ENCODE peak calls at places on chromosomes 5 and 9, in ten cellular contexts. V is ELR; A is CD4-positive, alpha-beta memory T cell; I is stimulated activated CD4-positive, alpha-beta T cell treated with anti-CD3 and anti-CD28 coated beads, Interleukin-1b, Interleukin-23, amount 100 ng/mL, for 1 hour; R is GM12865; C is heart left ventricle; T is astrocyte; Y is EH; E is skeletal muscle cell; L is brain microvascular endothelial cell. H is an unnamed sample.

GRCh38 chr9:86637515-86637914 is 283.3 kb upstream of the TUT7 start:
- DNase-seq in I (no peak), L (peak; percentile 21), A (no peak), V (peak; percentile 28), T (peak; percentile 12), R (peak; percentile 19), Y (peak; percentile 31), E (no peak), C (peak; percentile 24), H (no peak)

GRCh38 chr5:13987843-13988464 is 43.5 kb upstream of the DNAH5 start:
- DNase-seq in I (no peak), A (no peak), T (peak; percentile 40), E (no peak), L (peak; percentile 71), C (peak; percentile 44), Y (peak; percentile 79), R (peak; percentile 62), V (peak; percentile 83), H (no peak)

GRCh38 chr5:40904205-40904993 is 4.9 kb upstream of the C7 start:
- DNase-seq in T (peak; percentile 46), R (peak; percentile 68), L (peak; percentile 81), Y (peak; percentile 78), I (no peak), V (peak; percentile 75), E (peak; percentile 37), C (peak; percentile 65), A (peak; percentile 3), H (no peak)

GRCh38 chr5:121668635-121669034 is 183.0 kb upstream of the FTMT start:
- DNase-seq in E (peak; percentile 7), Y (no peak), R (no peak), I (no peak), A (no peak), V (peak; percentile 76), T (peak; percentile 69), C (no peak), L (peak; percentile 5), H (no peak)

GRCh38 chr5:53895091-53895683 is 334.7 kb downstream of the NDUFS4 start:
- DNase-seq in C (no peak), E (no peak), T (no peak), V (no peak), Y (no peak), A (no peak), L (no peak), R (no peak), I (no peak), H (no peak)

GRCh38 chr9:119458068-119458467 is 88.8 kb upstream of the BRINP1 start:
- DNase-seq in A (no peak), Y (no peak), V (no peak), I (no peak), T (no peak), C (no peak), R (no peak), L (no peak), E (no peak), H (no peak)

GRCh38 chr5:169763437-169764301 is 126.6 kb downstream of the DOCK2 start:
- DNase-seq in A (no peak), Y (peak; percentile 62), L (no peak), I (no peak), C (no peak), T (peak; percentile 46), R (peak; percentile 49), V (no peak), E (no peak), H (no peak)

GRCh38 chr5:150647275-150648251 is 7.1 kb downstream of the SYNPO start:
- DNase-seq in C (peak; percentile 94), I (no peak), Y (no peak), R (no peak), A (no peak), V (no peak), L (no peak), E (no peak), T (no peak), H (no peak)

GRCh38 chr9:69461488-69461887 is 136.5 kb downstream of the ENTREP1 start:
- DNase-seq in Y (no peak), T (no peak), E (no peak), A (no peak), I (no peak), L (no peak), C (no peak), V (no peak), R (no peak), H (no peak)

GRCh38 chr9:34546102-34546833 is 23.5 kb upstream of the ENHO start:
- DNase-seq in C (no peak), L (no peak), R (no peak), Y (no peak), T (no peak), A (no peak), V (no peak), E (no peak), I (no peak), H (no peak)

GRCh38 chr5:61450170-61450815 is 118.2 kb downstream of the ZSWIM6 start:
- DNase-seq in L (peak; percentile 67), Y (peak; percentile 96), A (no peak), C (no peak), E (peak; percentile 71), R (no peak), V (peak; percentile 87), I (no peak), T (peak; percentile 98), H (no peak)

GRCh38 chr9:126676685-126677143 is 63.0 kb downstream of the LMX1B start:
- DNase-seq in L (no peak), Y (no peak), E (no peak), V (no peak), T (no peak), I (no peak), R (no peak), A (no peak), C (no peak), H (no peak)

GRCh38 chr9:6676254-6676928 is 30.9 kb upstream of the GLDC start:
- DNase-seq in V (no peak), A (no peak), R (no peak), E (no peak), L (no peak), I (no peak), T (no peak), C (no peak), Y (no peak), H (no peak)

GRCh38 chr5:174301848-174302625 is 256.5 kb downstream of the NSG2 start:
- DNase-seq in R (no peak), A (no peak), I (no peak), C (no peak), L (no peak), V (no peak), T (no peak), Y (no peak), E (no peak), H (no peak)

GRCh38 chr5:135950611-135951010 is 4.2 kb downstream of the LECT2 start:
- DNase-seq in E (no peak), Y (peak; percentile 63), A (no peak), T (peak; percentile 31), C (no peak), R (no peak), I (no peak), L (no peak), V (no peak), H (no peak)

GRCh38 chr5:100828756-100829342 is 74.2 kb downstream of the ST8SIA4 start:
- DNase-seq in A (no peak), I (no peak), L (no peak), T (peak; percentile 26), V (no peak), Y (no peak), E (no peak), C (no peak), R (no peak), H (no peak)

GRCh38 chr9:121187681-121188305 is 13.9 kb downstream of the RAB14 start:
- DNase-seq in V (no peak), C (no peak), T (peak; percentile 32), E (no peak), A (no peak), L (no peak), Y (peak; percentile 56), R (no peak), I (no peak), H (no peak)

GRCh38 chr5:139882961-139883539 is 87.4 kb downstream of the PSD2 start:
- DNase-seq in C (no peak), L (no peak), I (no peak), R (no peak), E (no peak), T (no peak), A (no peak), V (no peak), Y (no peak), H (no peak)

GRCh38 chr9:98049668-98050067 is 6.9 kb upstream of the NANS start:
- DNase-seq in V (no peak), A (no peak), E (no peak), I (no peak), L (no peak), R (no peak), Y (no peak), C (no peak), T (no peak), H (no peak)

GRCh38 chr5:135329101-135329912 is 69.7 kb downstream of the MACROH2A1 start:
- DNase-seq in L (no peak), E (no peak), R (no peak), T (no peak), C (no peak), A (no peak), I (no peak), V (no peak), Y (no peak), H (no peak)

GRCh38 chr5:172283862-172284274 is 304 bp upstream of the UBTD2 start:
- DNase-seq in T (peak; percentile 61), R (peak; percentile 86), Y (peak; percentile 81), I (peak; percentile 66), V (peak; percentile 83), C (peak; percentile 92), A (peak; percentile 71), E (peak; percentile 45), L (peak; percentile 30), H (peak; percentile 27)

GRCh38 chr9:97292200-97292599 is 15.3 kb upstream of the CCDC180 start:
- DNase-seq in V (no peak), Y (no peak), T (no peak), E (no peak), C (no peak), I (no peak), A (no peak), L (no peak), R (no peak), H (no peak)

GRCh38 chr5:134103998-134104612 is 10.4 kb upstream of the TCF7 start:
- DNase-seq in C (no peak), V (no peak), I (no peak), T (no peak), A (no peak), R (peak; percentile 81), L (no peak), E (no peak), Y (no peak), H (no peak)

GRCh38 chr9:26296910-26297309 is 595.7 kb downstream of the CAAP1 start:
- DNase-seq in C (no peak), L (peak; percentile 22), Y (peak; percentile 81), V (peak; percentile 64), E (no peak), R (no peak), I (no peak), A (no peak), T (peak; percentile 68), H (no peak)

GRCh38 chr9:88197781-88198345 is 59.6 kb upstream of the SPATA31C2 start:
- DNase-seq in R (no peak), T (peak; percentile 94), Y (peak; percentile 91), C (no peak), I (no peak), V (peak; percentile 96), A (no peak), E (peak; percentile 39), L (peak; percentile 34), H (no peak)

GRCh38 chr5:82019342-82020138 is 47.7 kb downstream of the ATG10 start:
- DNase-seq in Y (no peak), I (no peak), A (no peak), L (no peak), C (no peak), T (no peak), R (no peak), V (no peak), E (no peak), H (no peak)

GRCh38 chr5:137565450-137565849 is 66.3 kb upstream of the SPOCK1 start:
- DNase-seq in L (no peak), R (no peak), C (no peak), Y (peak; percentile 95), E (peak; percentile 86), A (no peak), V (peak; percentile 43), I (no peak), T (peak; percentile 76), H (no peak)

GRCh38 chr9:123637940-123638634 is 282.1 kb downstream of the CRB2 start:
- DNase-seq in C (no peak), R (peak; percentile 62), A (peak; percentile 62), I (no peak), L (no peak), Y (no peak), T (peak; percentile 8), V (no peak), E (no peak), H (no peak)